ENCODE peak calls at places on chromosomes 4 and X, in ten cellular contexts. A, Z, H, C, G, V, B, K, O and P are unnamed samples. For H3K9me3, the result is how much of the 10 kb centered on the place peaks cover.

GRCh38 chr4:106414366-106414765 is 45.8 kb upstream of the GIMD1 start:
- DNase-seq in A (no peak), Z (no peak), H (no peak), C (no peak), G (no peak), V (no peak), B (no peak), K (no peak), O (no peak), P (no peak)

GRCh38 chr4:157115613-157116340 is 39.8 kb downstream of the GLRB start:
- DNase-seq in A (no peak), Z (no peak), H (peak), C (no peak), G (peak), V (no peak), B (no peak), K (no peak), O (no peak), P (no peak)

GRCh38 chr4:183314336-183314735 is 5.7 kb downstream of the CLDN22 start:
- DNase-seq in A (no peak), Z (no peak), H (no peak), C (no peak), G (no peak), V (no peak), B (no peak), K (no peak), O (no peak), P (no peak)

GRCh38 chr4:115315182-115315581 is 201.8 kb upstream of the NDST4 start:
- DNase-seq in A (no peak), Z (no peak), H (no peak), C (no peak), G (no peak), V (no peak), B (no peak), K (no peak), O (no peak), P (no peak)

GRCh38 chr4:183798249-183798920 is 106.7 kb upstream of the STOX2 start:
- DNase-seq in A (no peak), Z (no peak), H (no peak), C (no peak), G (no peak), V (no peak), B (no peak), K (no peak), O (no peak), P (no peak)

GRCh38 chr4:1047106-1047975 is 35.9 kb downstream of the FGFRL1 start:
- DNase-seq in A (peak), Z (no peak), H (no peak), C (peak), G (no peak), V (peak), B (no peak), K (peak), O (no peak), P (no peak)

GRCh38 chr4:54228563-54229501 is at the start of gene PDGFRA:
- DNase-seq in A (peak), Z (peak), H (peak), C (peak), G (peak), V (peak), B (no peak), K (peak), O (no peak), P (no peak)

GRCh38 chr4:180449395-180449956 is 1793.7 kb upstream of the TENM3 start:
- DNase-seq in A (no peak), Z (no peak), H (peak), C (no peak), G (peak), V (no peak), B (no peak), K (no peak), O (no peak), P (no peak)

GRCh38 chr4:85968945-85969830 is 390.7 kb downstream of the MAPK10 start:
- DNase-seq in A (no peak), Z (no peak), H (peak), C (no peak), G (peak), V (no peak), B (no peak), K (no peak), O (no peak), P (no peak)

GRCh38 chr4:879730-880079 is 52.4 kb downstream of the GAK start:
- DNase-seq in A (no peak), Z (no peak), H (no peak), C (no peak), G (no peak), V (no peak), B (peak), K (no peak), O (peak), P (peak)

GRCh38 chr4:74873545-74874295 is 59.2 kb upstream of the PARM1 start:
- DNase-seq in A (no peak), Z (no peak), H (no peak), C (no peak), G (peak), V (no peak), B (no peak), K (no peak), O (no peak), P (no peak)

GRCh38 chr4:128229458-128229805 is 58.2 kb downstream of the PGRMC2 start:
- DNase-seq in A (no peak), Z (no peak), H (peak), C (no peak), G (peak), V (no peak), B (no peak), K (no peak), O (no peak), P (no peak)

GRCh38 chr4:19776929-19777328 is 474.8 kb upstream of the SLIT2 start:
- DNase-seq in A (no peak), Z (no peak), H (peak), C (no peak), G (peak), V (no peak), B (no peak), K (no peak), O (no peak), P (no peak)

GRCh38 chr4:107258359-107258758 is 222.2 kb upstream of the DKK2 start:
- DNase-seq in A (no peak), Z (no peak), H (peak), C (no peak), G (peak), V (no peak), B (no peak), K (no peak), O (no peak), P (no peak)

GRCh38 chr4:106541253-106541652 is 172.7 kb upstream of the GIMD1 start:
- DNase-seq in A (no peak), Z (no peak), H (peak), C (no peak), G (peak), V (no peak), B (no peak), K (no peak), O (no peak), P (no peak)

GRCh38 chr4:133943081-133943480 is 258.5 kb downstream of the PABPC4L start:
- DNase-seq in A (no peak), Z (no peak), H (no peak), C (no peak), G (no peak), V (no peak), B (no peak), K (no peak), O (no peak), P (no peak)

GRCh38 chr4:98332017-98332416 is 70.8 kb downstream of the RAP1GDS1 start:
- DNase-seq in A (no peak), Z (no peak), H (no peak), C (no peak), G (no peak), V (no peak), B (no peak), K (no peak), O (no peak), P (no peak)
- H3K9me3 ChIP-seq in A (under half), Z (under half), H (under half), C (under half), G (under half), V (under half), B (under half), K (under half), O (under half), P (under half)

DNA sequence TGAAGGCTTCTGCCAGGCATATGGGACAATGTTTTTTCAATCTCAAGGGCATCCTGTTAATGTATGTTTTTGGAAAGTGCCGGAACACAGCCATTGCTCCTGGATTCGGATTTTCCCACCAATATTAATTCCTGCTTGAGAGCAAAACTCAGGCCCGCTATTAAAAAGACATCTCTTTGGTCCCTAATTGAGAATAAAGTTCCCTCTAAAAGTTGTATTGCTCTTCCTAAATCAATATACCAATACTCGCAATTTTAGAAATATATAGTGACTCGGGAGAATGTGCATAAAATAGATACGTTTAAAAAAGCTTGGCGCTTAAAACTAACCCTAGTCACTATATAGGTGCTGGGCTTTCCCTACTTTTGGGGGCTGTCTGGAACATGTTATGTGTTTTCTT is 15.5 kb upstream of the PITX2 start:
- DNase-seq in A (no peak), Z (no peak), H (no peak), C (no peak), G (no peak), V (no peak), B (no peak), K (no peak), O (no peak), P (no peak)
- H3K9me3 ChIP-seq in A (under half), Z (under half), H (under half), C (under half), G (under half), V (under half), B (under half), K (under half), O (under half), P (under half)

GRCh38 chrX:145953628-145954027 is 136.0 kb downstream of the SLITRK2 start:
- DNase-seq in A (no peak), Z (no peak), H (no peak), C (no peak), G (no peak), V (no peak), B (no peak), K (no peak), O (no peak), P (no peak)
- H3K9me3 ChIP-seq in A (under half), Z (under half), H (under half), C (under half), G (under half), V (under half), B (under half), K (under half), O (under half), P (under half)

GRCh38 chr4:69489856-69490255 is 5.8 kb downstream of the UGT2B4 start:
- DNase-seq in A (no peak), Z (no peak), H (no peak), C (no peak), G (no peak), V (no peak), B (no peak), K (no peak), O (no peak), P (no peak)
- H3K9me3 ChIP-seq in A (under half), Z (under half), H (under half), C (under half), G (under half), V (under half), B (under half), K (under half), O (under half), P (under half)

DNA sequence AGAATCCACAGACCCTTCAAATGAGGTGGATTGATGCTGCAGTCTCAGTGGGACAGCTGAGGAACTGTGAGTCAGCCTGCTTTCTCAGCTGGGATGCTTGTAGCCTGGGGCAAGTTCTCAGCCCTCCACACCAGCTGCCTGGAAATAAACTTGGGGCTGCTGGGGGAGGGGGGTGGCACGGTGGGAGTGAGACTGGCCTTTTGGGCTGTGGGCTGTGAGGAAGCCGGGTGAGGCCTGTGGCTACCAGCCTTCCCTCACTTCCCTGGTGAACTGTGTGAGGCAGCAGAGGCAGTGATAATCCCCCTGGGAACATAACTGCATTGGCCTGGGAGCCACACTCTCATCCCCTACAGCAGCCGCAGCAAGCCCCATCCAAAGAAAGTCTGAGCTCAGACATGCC is 114.5 kb upstream of the GUCY1A1 start:
- DNase-seq in A (no peak), Z (no peak), H (peak), C (no peak), G (no peak), V (no peak), B (no peak), K (no peak), O (no peak), P (no peak)
- H3K9me3 ChIP-seq in A (under half), Z (under half), H (under half), C (under half), G (under half), V (under half), B (under half), K (under half), O (under half), P (under half)

DNA sequence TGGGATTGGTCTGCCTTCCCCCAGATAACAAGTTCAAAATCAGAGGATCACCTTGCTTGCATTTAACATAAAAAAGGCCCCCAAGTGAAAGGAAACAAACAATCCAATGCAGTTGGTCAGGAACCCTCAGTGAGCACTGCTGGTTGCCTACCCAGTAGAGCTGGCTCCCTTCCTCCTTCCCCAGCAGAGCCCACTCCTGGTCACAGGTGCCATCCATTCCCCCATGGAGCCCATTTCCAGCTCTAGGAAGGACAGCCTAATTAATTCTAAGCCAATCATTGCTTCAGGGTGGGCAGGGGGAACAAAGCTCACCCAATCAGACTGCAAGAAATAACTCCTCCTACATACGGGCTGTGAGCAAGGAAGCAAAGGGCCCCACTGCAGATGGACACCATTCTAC is 86.6 kb downstream of the SH3KBP1 start:
- DNase-seq in A (no peak), Z (no peak), H (no peak), C (no peak), G (no peak), V (no peak), B (no peak), K (no peak), O (no peak), P (no peak)
- H3K9me3 ChIP-seq in A (under half), Z (under half), H (under half), C (under half), G (under half), V (under half), B (under half), K (under half), O (under half), P (under half)

DNA sequence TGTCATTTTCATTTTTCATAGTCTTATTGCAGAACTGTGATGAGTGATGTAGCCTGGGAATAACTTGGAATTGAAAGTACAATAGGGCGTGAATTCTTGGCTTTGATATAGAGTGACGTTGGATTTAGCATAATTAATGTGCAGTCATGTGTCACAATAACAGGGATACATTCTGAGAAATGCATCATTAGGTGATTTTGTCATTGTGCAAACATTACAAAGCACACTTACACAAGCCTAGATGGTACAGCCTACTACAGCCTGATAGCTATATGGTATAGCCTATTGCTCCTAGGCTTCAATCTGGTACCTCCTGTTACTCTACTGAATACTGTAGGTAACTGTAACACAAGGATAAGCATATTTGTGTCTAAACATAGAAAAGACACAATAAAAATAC is 300.8 kb downstream of the DTHD1 start:
- DNase-seq in A (no peak), Z (no peak), H (no peak), C (no peak), G (no peak), V (no peak), B (no peak), K (no peak), O (no peak), P (no peak)
- H3K9me3 ChIP-seq in A (under half), Z (under half), H (under half), C (under half), G (under half), V (under half), B (under half), K (under half), O (under half), P (under half)